ENCODE peak calls at places on chromosomes 12 and 14, in seven cellular contexts. F, J, R, L, W, Q and Z are unnamed samples.

GRCh38 chr12:130992448-130992847 is 38.7 kb downstream of the ADGRD1 start:
- DNase-seq in W (no peak), F (no peak), L (no peak), J (no peak), Q (no peak), R (no peak), Z (no peak)

GRCh38 chr14:101250336-101250947 is 310.9 kb upstream of the DIO3 start:
- DNase-seq in Q (no peak), F (no peak), W (peak; percentile 24), L (no peak), R (no peak), J (no peak), Z (no peak)

GRCh38 chr12:2856051-2856450 is 788 bp downstream of the TEX52 start:
- DNase-seq in L (no peak), R (no peak), W (no peak), J (no peak), Q (no peak), F (no peak), Z (no peak)

GRCh38 chr14:54211562-54212308 is 185.1 kb upstream of the CDKN3 start:
- DNase-seq in J (peak; percentile 94), L (peak; percentile 87), Q (no peak), W (no peak), R (peak; percentile 83), F (no peak), Z (no peak)

GRCh38 chr12:57629897-57630471 is 3.0 kb downstream of the B4GALNT1 start:
- DNase-seq in W (peak; percentile 4), L (no peak), Q (peak; percentile 72), F (no peak), R (no peak), J (no peak), Z (no peak)

GRCh38 chr12:9906888-9907287 is 25.3 kb downstream of the CLEC2A start:
- DNase-seq in L (peak; percentile 2), Q (no peak), F (no peak), R (peak; percentile 2), W (no peak), J (no peak), Z (no peak)

GRCh38 chr14:53391156-53391555 is 238.0 kb upstream of the DDHD1 start:
- DNase-seq in J (peak; percentile 88), W (no peak), Q (no peak), F (peak; percentile 84), R (peak; percentile 95), L (peak; percentile 93), Z (no peak)

GRCh38 chr14:96168581-96168980 is 36.1 kb upstream of the BDKRB2 start:
- DNase-seq in R (no peak), F (no peak), J (no peak), W (no peak), Q (no peak), L (no peak), Z (no peak)

GRCh38 chr14:56390859-56391258 is 188.7 kb upstream of the TMEM260 start:
- DNase-seq in F (no peak), L (no peak), Q (no peak), R (no peak), J (no peak), W (no peak), Z (no peak)
- TF ChIP-seq CTCF in F (no peak), L (no peak), Q (no peak), R (no peak), J (no peak), W (no peak), Z (no peak)

GRCh38 chr12:97616936-97617335 is 154.3 kb downstream of the RMST start:
- DNase-seq in R (no peak), J (no peak), F (no peak), Q (peak; percentile 55), W (no peak), L (no peak), Z (no peak)
- TF ChIP-seq CTCF in R (no peak), J (no peak), F (no peak), Q (no peak), W (no peak), L (no peak), Z (no peak)

GRCh38 chr12:39404000-39404399 is 38.9 kb downstream of the KIF21A start:
- DNase-seq in W (no peak), Q (no peak), J (no peak), R (no peak), F (no peak), L (no peak), Z (no peak)
- TF ChIP-seq CTCF in W (no peak), Q (no peak), J (no peak), R (no peak), F (no peak), L (no peak), Z (no peak)

DNA sequence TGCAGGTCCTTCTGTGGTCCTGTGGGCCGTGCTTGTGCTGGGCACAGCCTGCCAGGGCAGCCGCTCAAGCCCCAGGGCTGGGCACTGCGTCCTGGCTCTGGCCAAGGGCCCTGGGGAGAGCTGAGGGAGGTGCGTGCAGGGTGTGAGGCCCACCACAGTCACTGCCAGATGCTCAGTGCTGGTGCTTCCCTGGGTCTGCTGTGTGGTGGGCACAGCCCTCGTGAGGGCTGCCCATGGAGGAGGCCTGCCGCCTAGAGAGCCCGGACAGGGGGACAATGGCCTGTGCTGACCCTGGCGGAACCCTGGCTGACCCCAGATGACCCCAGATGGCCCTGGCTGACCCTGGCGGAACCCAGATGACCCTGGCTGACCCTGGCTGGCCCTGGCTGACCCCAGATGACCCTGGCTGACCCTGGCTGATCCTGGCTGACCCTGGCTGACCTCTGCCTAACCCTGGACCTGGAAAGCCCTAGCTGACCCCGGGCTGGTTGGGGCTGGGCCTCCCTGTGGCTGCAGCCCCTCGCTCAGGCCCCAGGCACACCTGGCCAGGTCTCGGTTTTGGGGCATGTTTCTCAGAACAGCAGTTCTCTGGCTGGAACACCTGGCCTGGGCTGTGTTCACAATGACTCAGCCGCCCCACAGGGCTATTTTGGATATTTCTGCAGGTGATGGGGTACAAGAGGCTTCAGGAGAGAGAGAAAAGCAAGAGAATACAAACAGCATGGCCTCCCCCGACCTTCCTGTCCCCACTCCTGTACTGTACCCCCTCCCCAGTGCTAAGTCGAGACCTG is 55.4 kb downstream of the TMEM121 start:
- DNase-seq in F (no peak), R (no peak), J (no peak), L (no peak), Q (no peak), W (no peak), Z (no peak)
- TF ChIP-seq CTCF in F (no peak), R (no peak), J (no peak), L (no peak), Q (no peak), W (no peak), Z (no peak)

GRCh38 chr12:87270894-87271293 is 758.3 kb downstream of the C12orf50 start:
- DNase-seq in R (peak; percentile 21), L (no peak), Q (no peak), F (no peak), J (peak; percentile 57), W (no peak), Z (no peak)

DNA sequence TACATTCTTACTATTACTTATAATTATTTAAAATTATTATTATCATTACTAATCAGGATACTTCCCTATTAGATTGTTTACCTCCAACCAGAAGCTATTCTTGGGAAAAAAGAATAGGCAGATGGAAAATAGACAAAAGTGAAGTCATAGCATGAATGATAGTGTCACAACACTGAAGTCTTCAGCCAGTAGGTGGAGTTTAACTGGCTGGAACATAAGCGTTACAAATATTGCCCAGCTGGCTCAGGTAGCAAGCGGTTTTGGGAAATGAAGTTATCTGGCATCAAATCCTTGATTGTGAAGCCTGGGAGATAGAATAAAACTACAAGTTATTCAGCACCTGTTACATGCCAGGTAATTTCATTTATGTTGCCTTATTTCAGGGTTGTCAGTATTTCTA is 762.9 kb downstream of the C12orf50 start:
- DNase-seq in R (peak; percentile 3), Q (no peak), J (no peak), F (no peak), W (no peak), L (peak; percentile 12), Z (no peak)
- TF ChIP-seq CTCF in R (no peak), Q (no peak), J (no peak), F (no peak), W (peak; percentile 20), L (peak; percentile 15), Z (no peak)

DNA sequence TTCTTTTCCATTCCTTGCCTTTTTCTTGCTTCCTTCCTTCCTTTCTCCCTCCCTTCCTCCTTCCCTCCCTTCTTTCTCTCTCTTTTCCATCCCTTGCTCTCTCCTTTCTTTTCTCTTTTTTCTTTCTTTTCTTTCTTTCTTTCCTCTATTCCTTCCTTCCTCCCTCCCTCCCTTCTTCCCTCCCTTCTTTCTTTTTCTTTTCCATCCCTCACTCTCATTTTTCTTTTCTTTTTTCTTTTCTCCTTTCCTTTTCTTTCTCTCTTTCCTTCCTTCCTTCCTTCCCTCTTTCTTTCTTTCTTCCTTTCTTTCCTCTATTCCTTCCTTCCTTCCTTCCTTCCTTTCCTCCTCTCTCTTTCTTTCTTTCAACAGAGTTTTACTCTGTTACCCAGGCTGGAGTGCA is 35.1 kb upstream of the PPP4R3A start:
- DNase-seq in L (no peak), F (no peak), R (no peak), Q (no peak), J (no peak), W (no peak), Z (no peak)
- TF ChIP-seq CTCF in L (no peak), F (no peak), R (no peak), Q (no peak), J (no peak), W (no peak), Z (no peak)